ENCODE peak calls at places on chromosomes 5 and 9, in five cellular contexts. One of them, this sample, is unnamed.

GRCh38 chr5:57207681-57208080 is 33.8 kb downstream of the GPBP1 start:
- DNase-seq in upper lobe of right lung: no peak
- DNase-seq in tibial nerve: no peak
- DNase-seq in MCF 10A: no peak
- DNase-seq in WTC11: no peak
- DNase-seq in this sample: no peak

GRCh38 chr9:33942471-33943083 is 106.1 kb downstream of the UBAP2 start:
- DNase-seq in upper lobe of right lung: no peak
- DNase-seq in tibial nerve: no peak
- DNase-seq in MCF 10A: peak; percentile 59
- DNase-seq in WTC11: no peak
- DNase-seq in this sample: no peak

GRCh38 chr5:111580956-111581355 is 68.6 kb upstream of the STARD4 start:
- DNase-seq in upper lobe of right lung: no peak
- DNase-seq in tibial nerve: peak; percentile 29
- DNase-seq in MCF 10A: no peak
- DNase-seq in WTC11: no peak
- DNase-seq in this sample: no peak

GRCh38 chr5:121533814-121534213 is 317.9 kb upstream of the FTMT start:
- DNase-seq in upper lobe of right lung: no peak
- DNase-seq in tibial nerve: no peak
- DNase-seq in MCF 10A: no peak
- DNase-seq in WTC11: no peak
- DNase-seq in this sample: no peak

GRCh38 chr9:114301798-114302565 is 20.9 kb upstream of the ORM1 start:
- DNase-seq in upper lobe of right lung: peak; percentile 37
- DNase-seq in tibial nerve: no peak
- DNase-seq in MCF 10A: no peak
- DNase-seq in WTC11: no peak
- DNase-seq in this sample: no peak

GRCh38 chr5:15300141-15300540 is 199.8 kb upstream of the FBXL7 start:
- DNase-seq in upper lobe of right lung: no peak
- DNase-seq in tibial nerve: no peak
- DNase-seq in MCF 10A: no peak
- DNase-seq in WTC11: peak; percentile 17
- DNase-seq in this sample: no peak

GRCh38 chr5:93607367-93608258 is 24.6 kb downstream of the NR2F1 start:
- DNase-seq in upper lobe of right lung: no peak
- DNase-seq in tibial nerve: peak; percentile 55
- DNase-seq in MCF 10A: peak; percentile 62
- DNase-seq in WTC11: peak; percentile 58
- DNase-seq in this sample: no peak

GRCh38 chr5:126543660-126544059 is 51.4 kb downstream of the ALDH7A1 start:
- DNase-seq in upper lobe of right lung: no peak
- DNase-seq in tibial nerve: no peak
- DNase-seq in MCF 10A: no peak
- DNase-seq in WTC11: no peak
- DNase-seq in this sample: no peak

GRCh38 chr9:70601000-70601929 is 186.8 kb upstream of the KLF9 start:
- DNase-seq in upper lobe of right lung: peak; percentile 91
- DNase-seq in tibial nerve: peak; percentile 91
- DNase-seq in MCF 10A: peak; percentile 94
- DNase-seq in WTC11: no peak
- DNase-seq in this sample: no peak

GRCh38 chr9:126000731-126001580 is 253.8 kb downstream of the PBX3 start:
- DNase-seq in upper lobe of right lung: peak; percentile 48
- DNase-seq in tibial nerve: no peak
- DNase-seq in MCF 10A: no peak
- DNase-seq in WTC11: no peak
- DNase-seq in this sample: no peak

GRCh38 chr5:172748341-172748843 is 22.6 kb downstream of the DUSP1 start:
- DNase-seq in upper lobe of right lung: no peak
- DNase-seq in tibial nerve: peak; percentile 49
- DNase-seq in MCF 10A: no peak
- DNase-seq in WTC11: peak; percentile 67
- DNase-seq in this sample: peak; percentile 47

GRCh38 chr9:122099271-122099869 is 6.3 kb upstream of the TTLL11 start:
- DNase-seq in upper lobe of right lung: peak; percentile 89
- DNase-seq in tibial nerve: peak; percentile 91
- DNase-seq in MCF 10A: peak; percentile 79
- DNase-seq in WTC11: peak; percentile 86
- DNase-seq in this sample: peak; percentile 83

GRCh38 chr5:77491783-77492652 is at the start of gene WDR41:
- DNase-seq in upper lobe of right lung: peak; percentile 96
- DNase-seq in tibial nerve: peak; percentile 85
- DNase-seq in MCF 10A: peak; percentile 95
- DNase-seq in WTC11: peak; percentile 86
- DNase-seq in this sample: peak; percentile 92

GRCh38 chr5:60652206-60652605 is 47.8 kb downstream of the DEPDC1B start:
- DNase-seq in upper lobe of right lung: no peak
- DNase-seq in tibial nerve: no peak
- DNase-seq in MCF 10A: peak; percentile 90
- DNase-seq in WTC11: no peak
- DNase-seq in this sample: no peak

GRCh38 chr5:89936576-89936975 is 473.0 kb downstream of the CETN3 start:
- DNase-seq in upper lobe of right lung: no peak
- DNase-seq in tibial nerve: no peak
- DNase-seq in MCF 10A: peak; percentile 16
- DNase-seq in WTC11: no peak
- DNase-seq in this sample: no peak

GRCh38 chr5:169099801-169100734 is 200.9 kb downstream of the SLIT3 start:
- DNase-seq in upper lobe of right lung: no peak
- DNase-seq in tibial nerve: peak; percentile 12
- DNase-seq in MCF 10A: peak; percentile 58
- DNase-seq in WTC11: no peak
- DNase-seq in this sample: no peak

GRCh38 chr9:35826071-35826701 is 2.3 kb downstream of the FAM221B start:
- DNase-seq in upper lobe of right lung: no peak
- DNase-seq in tibial nerve: peak; percentile 79
- DNase-seq in MCF 10A: peak; percentile 73
- DNase-seq in WTC11: no peak
- DNase-seq in this sample: peak; percentile 48

GRCh38 chr9:117546894-117547293 is 132.0 kb upstream of the ASTN2 start:
- DNase-seq in upper lobe of right lung: no peak
- DNase-seq in tibial nerve: no peak
- DNase-seq in MCF 10A: peak; percentile 20
- DNase-seq in WTC11: no peak
- DNase-seq in this sample: peak; percentile 38

GRCh38 chr9:135550344-135550918 is 4.5 kb downstream of the OBP2A start:
- DNase-seq in upper lobe of right lung: peak; percentile 34
- DNase-seq in tibial nerve: no peak
- DNase-seq in MCF 10A: no peak
- DNase-seq in WTC11: no peak
- DNase-seq in this sample: no peak

GRCh38 chr5:144328980-144329379 is 158.3 kb downstream of the KCTD16 start:
- DNase-seq in upper lobe of right lung: no peak
- DNase-seq in tibial nerve: no peak
- DNase-seq in MCF 10A: no peak
- DNase-seq in WTC11: no peak
- DNase-seq in this sample: no peak

GRCh38 chr9:128587453-128587852 is 35.1 kb downstream of the SPTAN1 start:
- DNase-seq in upper lobe of right lung: no peak
- DNase-seq in tibial nerve: no peak
- DNase-seq in MCF 10A: no peak
- DNase-seq in WTC11: no peak
- DNase-seq in this sample: no peak

GRCh38 chr9:133115604-133116345 is 5.3 kb downstream of the RALGDS start:
- DNase-seq in upper lobe of right lung: peak; percentile 63
- DNase-seq in tibial nerve: no peak
- DNase-seq in MCF 10A: no peak
- DNase-seq in WTC11: no peak
- DNase-seq in this sample: no peak

GRCh38 chr5:127909078-127909477 is 174.5 kb upstream of the SLC12A2 start:
- DNase-seq in upper lobe of right lung: no peak
- DNase-seq in tibial nerve: no peak
- DNase-seq in MCF 10A: peak; percentile 84
- DNase-seq in WTC11: peak; percentile 48
- DNase-seq in this sample: peak; percentile 40

GRCh38 chr5:122384612-122385180 is 72.7 kb downstream of the SNCAIP start:
- DNase-seq in upper lobe of right lung: no peak
- DNase-seq in tibial nerve: no peak
- DNase-seq in MCF 10A: no peak
- DNase-seq in WTC11: no peak
- DNase-seq in this sample: no peak

GRCh38 chr9:123225374-123225813 is 43.0 kb downstream of the STRBP start:
- DNase-seq in upper lobe of right lung: no peak
- DNase-seq in tibial nerve: no peak
- DNase-seq in MCF 10A: peak; percentile 71
- DNase-seq in WTC11: peak; percentile 47
- DNase-seq in this sample: peak; percentile 32

GRCh38 chr9:107153336-107153735 is 129.7 kb upstream of the RAD23B start:
- DNase-seq in upper lobe of right lung: no peak
- DNase-seq in tibial nerve: no peak
- DNase-seq in MCF 10A: peak; percentile 29
- DNase-seq in WTC11: no peak
- DNase-seq in this sample: no peak

GRCh38 chr5:82259172-82259800 is 18.9 kb downstream of the RPS23 start:
- DNase-seq in upper lobe of right lung: no peak
- DNase-seq in tibial nerve: no peak
- DNase-seq in MCF 10A: peak; percentile 25
- DNase-seq in WTC11: no peak
- DNase-seq in this sample: no peak

GRCh38 chr9:113533335-113534225 is 70.1 kb downstream of the RGS3 start:
- DNase-seq in upper lobe of right lung: no peak
- DNase-seq in tibial nerve: no peak
- DNase-seq in MCF 10A: no peak
- DNase-seq in WTC11: no peak
- DNase-seq in this sample: no peak

GRCh38 chr5:173825215-173825865 is 62.8 kb upstream of the CPEB4 start:
- DNase-seq in upper lobe of right lung: no peak
- DNase-seq in tibial nerve: no peak
- DNase-seq in MCF 10A: no peak
- DNase-seq in WTC11: no peak
- DNase-seq in this sample: no peak

GRCh38 chr5:60993425-60993824 is 48.4 kb downstream of the NDUFAF2 start:
- DNase-seq in upper lobe of right lung: no peak
- DNase-seq in tibial nerve: no peak
- DNase-seq in MCF 10A: no peak
- DNase-seq in WTC11: no peak
- DNase-seq in this sample: no peak

GRCh38 chr5:80781356-80781755 is 126.6 kb upstream of the DHFR start:
- DNase-seq in upper lobe of right lung: no peak
- DNase-seq in tibial nerve: no peak
- DNase-seq in MCF 10A: peak; percentile 33
- DNase-seq in WTC11: no peak
- DNase-seq in this sample: no peak

GRCh38 chr9:136725612-136726011 is 13.2 kb downstream of the DIPK1B start:
- DNase-seq in upper lobe of right lung: no peak
- DNase-seq in tibial nerve: no peak
- DNase-seq in MCF 10A: peak; percentile 46
- DNase-seq in WTC11: no peak
- DNase-seq in this sample: no peak

GRCh38 chr9:21096172-21096900 is 18.6 kb upstream of the IFNB1 start:
- DNase-seq in upper lobe of right lung: no peak
- DNase-seq in tibial nerve: no peak
- DNase-seq in MCF 10A: peak; percentile 52
- DNase-seq in WTC11: no peak
- DNase-seq in this sample: no peak

GRCh38 chr5:16656561-16657191 is 39.9 kb upstream of the RETREG1 start:
- DNase-seq in upper lobe of right lung: no peak
- DNase-seq in tibial nerve: peak; percentile 72
- DNase-seq in MCF 10A: peak; percentile 86
- DNase-seq in WTC11: no peak
- DNase-seq in this sample: no peak

GRCh38 chr9:123825337-123825736 is 104.6 kb downstream of the DENND1A start:
- DNase-seq in upper lobe of right lung: no peak
- DNase-seq in tibial nerve: no peak
- DNase-seq in MCF 10A: peak; percentile 8
- DNase-seq in WTC11: no peak
- DNase-seq in this sample: no peak

GRCh38 chr5:14357441-14357840 is 214.3 kb downstream of the TRIO start:
- DNase-seq in upper lobe of right lung: no peak
- DNase-seq in tibial nerve: no peak
- DNase-seq in MCF 10A: no peak
- DNase-seq in WTC11: no peak
- DNase-seq in this sample: peak; percentile 29

GRCh38 chr5:98424681-98425454 is 348.6 kb upstream of the RGMB start:
- DNase-seq in upper lobe of right lung: no peak
- DNase-seq in tibial nerve: peak; percentile 28
- DNase-seq in MCF 10A: no peak
- DNase-seq in WTC11: no peak
- DNase-seq in this sample: no peak
- TF ChIP-seq CTCF in upper lobe of right lung: no peak
- TF ChIP-seq CTCF in tibial nerve: no peak
- TF ChIP-seq CTCF in MCF 10A: no peak
- TF ChIP-seq CTCF in WTC11: no peak
- TF ChIP-seq CTCF in this sample: no peak

DNA sequence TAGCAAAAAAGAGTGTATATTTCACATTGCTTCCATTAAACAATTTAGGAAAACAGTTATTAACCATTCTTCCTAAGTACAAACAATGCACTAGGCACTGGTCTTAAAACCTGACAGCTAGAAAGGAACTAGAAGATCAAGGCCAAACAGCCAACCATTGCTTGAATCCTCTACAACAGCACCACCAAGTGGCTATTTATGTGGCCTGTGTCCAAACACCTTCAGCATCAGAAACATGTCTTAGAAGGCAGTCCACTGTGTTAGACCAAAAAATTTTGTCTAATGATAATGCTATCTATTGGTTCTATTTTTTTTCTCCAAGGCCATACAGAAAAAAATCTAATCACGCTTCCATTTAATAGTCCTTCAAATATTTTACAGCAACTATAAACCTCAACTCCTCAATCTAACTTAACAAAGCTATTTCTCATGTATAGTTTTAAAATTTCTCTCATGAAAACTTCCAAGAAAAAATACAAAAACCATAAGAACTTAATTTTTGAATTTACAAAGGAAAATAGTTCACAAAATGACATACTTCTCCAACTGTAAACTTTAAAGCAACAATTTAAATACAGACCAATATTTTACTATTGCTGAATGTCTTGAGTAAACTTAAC is 36.1 kb downstream of the CAAP1 start:
- DNase-seq in upper lobe of right lung: no peak
- DNase-seq in tibial nerve: no peak
- DNase-seq in MCF 10A: peak; percentile 76
- DNase-seq in WTC11: peak; percentile 46
- DNase-seq in this sample: peak; percentile 50
- TF ChIP-seq CTCF in upper lobe of right lung: peak; percentile 37
- TF ChIP-seq CTCF in tibial nerve: no peak
- TF ChIP-seq CTCF in MCF 10A: peak; percentile 83
- TF ChIP-seq CTCF in WTC11: peak; percentile 48
- TF ChIP-seq CTCF in this sample: peak; percentile 64

DNA sequence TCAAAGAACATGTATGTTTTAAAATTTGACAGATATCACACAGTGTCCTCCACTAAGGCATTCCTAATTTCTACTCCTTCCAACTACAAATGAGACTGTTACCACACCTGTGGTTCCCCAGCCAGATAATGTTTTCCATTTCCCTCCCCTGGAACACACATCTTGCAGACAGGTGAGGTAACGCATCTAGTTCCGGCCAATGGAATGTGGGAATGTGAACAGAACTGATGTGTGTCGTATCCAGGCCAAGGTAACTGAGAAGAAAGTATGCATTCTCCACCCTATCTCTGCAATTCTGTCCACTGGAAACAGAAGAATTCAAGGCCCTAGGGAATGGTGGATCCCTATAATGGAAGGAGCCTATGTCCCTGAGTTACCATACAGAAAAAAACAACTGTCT is 19.9 kb upstream of the NR4A3 start:
- DNase-seq in upper lobe of right lung: no peak
- DNase-seq in tibial nerve: no peak
- DNase-seq in MCF 10A: no peak
- DNase-seq in WTC11: no peak
- DNase-seq in this sample: no peak
- TF ChIP-seq CTCF in upper lobe of right lung: no peak
- TF ChIP-seq CTCF in tibial nerve: no peak
- TF ChIP-seq CTCF in MCF 10A: no peak
- TF ChIP-seq CTCF in WTC11: no peak
- TF ChIP-seq CTCF in this sample: no peak

GRCh38 chr5:52943285-52943684 is 45.9 kb upstream of the ITGA2 start:
- DNase-seq in upper lobe of right lung: no peak
- DNase-seq in tibial nerve: no peak
- DNase-seq in MCF 10A: no peak
- DNase-seq in WTC11: no peak
- DNase-seq in this sample: no peak
- TF ChIP-seq CTCF in upper lobe of right lung: no peak
- TF ChIP-seq CTCF in tibial nerve: no peak
- TF ChIP-seq CTCF in MCF 10A: peak; percentile 10
- TF ChIP-seq CTCF in WTC11: no peak
- TF ChIP-seq CTCF in this sample: no peak

This sample was measured in endothelial cell.